ENCODE peak calls at places on chromosomes 5 and 9, in nine cellular contexts. H is choroid plexus epithelial cell; Q is T-helper 1 cell; A is right lobe of liver; J is left cardiac atrium; Y is kidney tubule cell; U is GM23248; Z is stimulated activated CD4-positive, alpha-beta T cell treated with anti-CD3 and anti-CD28 coated beads, Interleukin-2, amount 100 ng/mL, for 24 hours; K is stimulated activated CD8-positive, alpha-beta memory T cell treated with anti-CD3 and anti-CD28 coated beads, Interleukin-15, amount 100 ng/mL, for 1 hour. F is an unnamed sample.

GRCh38 chr5:155838394-155838793 is 488.6 kb upstream of the SGCD start:
- DNase-seq in A (no peak), Q (no peak), K (no peak), Y (no peak), J (no peak), U (no peak), Z (no peak), H (no peak), F (no peak)

GRCh38 chr5:10635257-10635860 is 71.5 kb downstream of the ANKRD33B start:
- DNase-seq in H (peak; percentile 40), Y (peak; percentile 86), Q (no peak), U (peak; percentile 61), J (no peak), A (no peak), K (peak; percentile 37), Z (peak; percentile 77), F (peak; percentile 88)

GRCh38 chr9:79280691-79281090 is 291.1 kb upstream of the TLE4 start:
- DNase-seq in K (no peak), U (peak; percentile 5), J (no peak), Y (no peak), A (no peak), H (no peak), Z (no peak), Q (no peak), F (no peak)

GRCh38 chr5:175743676-175744210 is 85.9 kb downstream of the HRH2 start:
- DNase-seq in Y (peak; percentile 14), U (peak; percentile 15), K (no peak), Q (no peak), J (no peak), H (peak; percentile 13), Z (no peak), A (no peak), F (peak; percentile 16)

GRCh38 chr5:133370281-133370890 is 242.0 kb downstream of the FSTL4 start:
- DNase-seq in Z (no peak), K (no peak), J (no peak), A (no peak), Q (no peak), H (no peak), Y (peak; percentile 56), U (peak; percentile 40), F (peak; percentile 4)

GRCh38 chr5:37889612-37890317 is 49.9 kb upstream of the GDNF start:
- DNase-seq in K (no peak), H (peak; percentile 18), A (no peak), J (no peak), U (peak; percentile 91), Q (no peak), Y (peak; percentile 91), Z (no peak), F (peak; percentile 98)

GRCh38 chr5:51382759-51383493 is at the start of gene ISL1:
- DNase-seq in K (no peak), Z (no peak), H (peak; percentile 42), A (no peak), J (peak; percentile 50), Q (no peak), U (peak; percentile 74), Y (peak; percentile 79), F (peak; percentile 55)

GRCh38 chr5:87327998-87328397 is 60.3 kb downstream of the RASA1 start:
- DNase-seq in A (no peak), U (peak; percentile 18), K (no peak), Z (no peak), J (no peak), Y (peak; percentile 54), H (peak; percentile 17), Q (no peak), F (no peak)

GRCh38 chr9:127177221-127177620 is 54.8 kb upstream of the ANGPTL2 start:
- DNase-seq in U (no peak), Z (no peak), J (no peak), Q (no peak), K (no peak), A (no peak), H (no peak), Y (no peak), F (no peak)

GRCh38 chr9:91740713-91741112 is 209.3 kb downstream of the ROR2 start:
- DNase-seq in K (no peak), H (peak; percentile 94), Y (peak; percentile 56), Q (no peak), A (no peak), U (peak; percentile 79), J (peak; percentile 59), Z (no peak), F (peak; percentile 25)

GRCh38 chr9:33414263-33414662 is 11.9 kb upstream of the AQP7 start:
- DNase-seq in Q (no peak), Z (no peak), A (no peak), K (no peak), H (no peak), J (no peak), Y (no peak), U (no peak), F (no peak)

GRCh38 chr5:170503970-170504525 is at the start of gene KCNIP1:
- DNase-seq in Q (no peak), H (peak; percentile 14), A (no peak), J (no peak), Z (no peak), K (no peak), Y (peak; percentile 39), U (peak; percentile 42), F (no peak)

GRCh38 chr5:3650315-3650714 is 54.7 kb downstream of the IRX1 start:
- DNase-seq in A (no peak), Q (no peak), U (no peak), Z (no peak), Y (no peak), K (no peak), J (no peak), H (no peak), F (no peak)

GRCh38 chr5:133340002-133340755 is 272.2 kb downstream of the FSTL4 start:
- DNase-seq in H (no peak), J (no peak), K (no peak), Z (no peak), A (no peak), Q (no peak), Y (peak; percentile 13), U (peak; percentile 45), F (peak; percentile 11)

GRCh38 chr5:31464081-31464480 is 67.8 kb downstream of the DROSHA start:
- DNase-seq in Q (no peak), Y (no peak), K (no peak), Z (no peak), H (no peak), U (no peak), A (no peak), J (no peak), F (no peak)

GRCh38 chr9:121353246-121353975 is 16.6 kb downstream of the STOM start:
- DNase-seq in K (peak; percentile 25), A (no peak), U (no peak), Q (peak; percentile 51), Y (no peak), Z (peak; percentile 31), J (no peak), H (no peak), F (no peak)

GRCh38 chr5:107196500-107196899 is 474.2 kb downstream of the EFNA5 start:
- DNase-seq in H (no peak), J (no peak), U (no peak), Y (no peak), K (no peak), Z (no peak), Q (no peak), A (no peak), F (no peak)

F was measured in M059J.